ENCODE peak calls at places on chromosomes 5 and 9, in four cellular contexts. Y, V, U and E are unnamed samples.

GRCh38 chr5:139014726-139015125 is 139.6 kb upstream of the LRRTM2 start:
- DNase-seq in Y (peak), V (no peak), U (no peak), E (no peak)

GRCh38 chr5:3595102-3595961 is at the start of gene IRX1:
- DNase-seq in Y (peak), V (no peak), U (peak), E (no peak)

GRCh38 chr5:149195337-149195887 is 54.1 kb downstream of the ABLIM3 start:
- DNase-seq in Y (no peak), V (peak), U (no peak), E (no peak)

GRCh38 chr5:150438873-150439546 is 10.5 kb downstream of the RPS14 start:
- DNase-seq in Y (no peak), V (no peak), U (no peak), E (no peak)

GRCh38 chr9:136835932-136836901 is 6.1 kb upstream of the AJM1 start:
- DNase-seq in Y (no peak), V (no peak), U (peak), E (no peak)

GRCh38 chr9:32331240-32331639 is 53.2 kb upstream of the ACO1 start:
- DNase-seq in Y (no peak), V (no peak), U (no peak), E (no peak)

GRCh38 chr5:160333726-160334125 is 21.4 kb upstream of the CCNJL start:
- DNase-seq in Y (peak), V (no peak), U (no peak), E (no peak)

GRCh38 chr9:135468866-135469521 is 10.6 kb upstream of the PPP1R26 start:
- DNase-seq in Y (peak), V (no peak), U (no peak), E (no peak)

GRCh38 chr9:91502913-91503649 is 79.4 kb upstream of the NFIL3 start:
- DNase-seq in Y (no peak), V (no peak), U (no peak), E (no peak)

GRCh38 chr9:35533398-35533797 is 43.5 kb downstream of the RUSC2 start:
- DNase-seq in Y (peak), V (no peak), U (no peak), E (no peak)

GRCh38 chr9:130501645-130502044 is 56.9 kb downstream of the ASS1 start:
- DNase-seq in Y (no peak), V (no peak), U (no peak), E (no peak)

GRCh38 chr9:70954126-70954525 is 167.3 kb downstream of the TRPM3 start:
- DNase-seq in Y (peak), V (no peak), U (no peak), E (no peak)

GRCh38 chr9:86318187-86318586 is 35.8 kb upstream of the ISCA1 start:
- DNase-seq in Y (no peak), V (no peak), U (no peak), E (no peak)

GRCh38 chr9:120583958-120584369 is 4.0 kb upstream of the CDK5RAP2 start:
- DNase-seq in Y (peak), V (peak), U (no peak), E (peak)

GRCh38 chr5:1268666-1269065 is 26.2 kb downstream of the TERT start:
- DNase-seq in Y (no peak), V (no peak), U (no peak), E (no peak)

GRCh38 chr5:115336201-115336720 is 39.8 kb upstream of the CCDC112 start:
- DNase-seq in Y (no peak), V (no peak), U (no peak), E (no peak)

GRCh38 chr9:101417977-101418376 is 17.6 kb downstream of the ALDOB start:
- DNase-seq in Y (no peak), V (no peak), U (no peak), E (no peak)

GRCh38 chr9:34501889-34502425 is 20.8 kb downstream of the ENHO start:
- DNase-seq in Y (peak), V (peak), U (no peak), E (no peak)

GRCh38 chr5:65100846-65101678 is 332.3 kb downstream of the CWC27 start:
- DNase-seq in Y (peak), V (peak), U (no peak), E (no peak)
- TF ChIP-seq CTCF in Y (peak), V (peak), U (peak), E (peak)

GRCh38 chr5:69048233-69048632 is 45.6 kb upstream of the SLC30A5 start:
- DNase-seq in Y (peak), V (no peak), U (no peak), E (no peak)

GRCh38 chr5:69049151-69049550 is 44.7 kb upstream of the SLC30A5 start:
- DNase-seq in Y (no peak), V (no peak), U (no peak), E (no peak)

GRCh38 chr5:69049796-69050195 is 44.0 kb upstream of the SLC30A5 start:
- DNase-seq in Y (no peak), V (no peak), U (no peak), E (no peak)

GRCh38 chr5:69052181-69052580 is 41.6 kb upstream of the SLC30A5 start:
- DNase-seq in Y (no peak), V (no peak), U (no peak), E (no peak)

GRCh38 chr5:69050214-69050613 is 43.6 kb upstream of the SLC30A5 start:
- DNase-seq in Y (no peak), V (no peak), U (no peak), E (no peak)
- H3K4me3 ChIP-seq in Y (no peak), V (no peak), U (no peak), E (no peak)

DNA sequence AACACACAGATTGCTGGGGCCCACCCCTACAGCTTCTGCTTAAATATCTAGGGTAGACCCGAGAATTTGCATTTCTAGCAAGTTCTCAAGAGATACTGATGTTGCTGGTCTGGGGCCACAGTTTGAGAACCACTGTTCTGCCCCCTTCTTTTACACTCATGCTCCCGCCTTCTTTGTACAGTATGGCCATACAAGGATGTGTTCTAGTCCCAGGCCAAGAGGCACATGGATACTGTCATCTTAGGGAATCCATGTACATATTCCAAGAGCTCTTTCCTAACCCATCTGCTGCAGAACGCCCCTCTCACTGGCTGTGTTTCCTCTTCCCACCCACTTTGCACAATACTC is 44.4 kb downstream of the FGF18 start:
- DNase-seq in Y (no peak), V (no peak), U (no peak), E (no peak)
- TF ChIP-seq CTCF in Y (no peak), V (no peak), U (no peak), E (no peak)

DNA sequence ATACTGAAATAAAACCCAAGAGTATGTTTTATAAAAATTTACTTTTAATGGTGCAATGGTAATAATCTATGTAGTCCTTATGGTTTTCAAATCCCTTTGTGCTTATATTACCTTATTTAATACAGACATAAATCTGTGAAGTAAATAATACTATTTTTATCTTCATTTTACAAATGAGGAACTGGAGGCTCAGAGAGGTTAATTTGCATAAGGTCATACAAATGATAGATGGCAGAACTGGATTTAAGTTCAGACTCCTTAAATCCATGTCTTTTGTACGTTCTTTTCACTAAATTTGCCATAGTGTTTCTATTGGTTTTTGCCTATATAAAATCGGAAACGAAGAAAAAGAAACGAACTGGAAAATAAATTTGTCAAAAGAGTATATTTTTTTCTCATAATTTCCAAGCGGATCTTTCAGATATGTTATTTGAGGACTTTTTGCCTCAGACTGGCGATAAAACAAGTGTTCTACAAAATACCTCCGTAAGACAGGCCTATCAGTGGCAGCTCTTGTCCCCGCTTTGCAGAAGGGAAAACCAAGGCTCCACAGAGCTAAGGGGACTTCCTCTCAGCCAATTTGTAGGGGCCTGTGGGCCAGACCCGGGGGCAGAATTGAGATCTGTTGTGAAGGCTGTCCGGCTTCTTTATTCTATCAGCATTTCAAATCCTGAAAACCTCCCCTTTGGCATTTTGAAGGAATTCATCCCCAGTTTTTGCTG is 1.1 kb upstream of the TNFAIP8 start:
- DNase-seq in Y (no peak), V (no peak), U (no peak), E (no peak)
- H3K4me3 ChIP-seq in Y (no peak), V (peak), U (no peak), E (no peak)

GRCh38 chr5:95822408-95823240 is at the start of gene GLRX:
- DNase-seq in Y (peak), V (peak), U (peak), E (peak)

GRCh38 chr5:95824747-95825146 is 2.2 kb upstream of the GLRX start:
- DNase-seq in Y (no peak), V (no peak), U (no peak), E (no peak)

GRCh38 chr5:95822038-95822407 is 503 bp downstream of the GLRX start:
- DNase-seq in Y (peak), V (peak), U (peak), E (no peak)

GRCh38 chr5:95823738-95824609 is 1.4 kb upstream of the GLRX start:
- DNase-seq in Y (peak), V (peak), U (no peak), E (no peak)

DNA sequence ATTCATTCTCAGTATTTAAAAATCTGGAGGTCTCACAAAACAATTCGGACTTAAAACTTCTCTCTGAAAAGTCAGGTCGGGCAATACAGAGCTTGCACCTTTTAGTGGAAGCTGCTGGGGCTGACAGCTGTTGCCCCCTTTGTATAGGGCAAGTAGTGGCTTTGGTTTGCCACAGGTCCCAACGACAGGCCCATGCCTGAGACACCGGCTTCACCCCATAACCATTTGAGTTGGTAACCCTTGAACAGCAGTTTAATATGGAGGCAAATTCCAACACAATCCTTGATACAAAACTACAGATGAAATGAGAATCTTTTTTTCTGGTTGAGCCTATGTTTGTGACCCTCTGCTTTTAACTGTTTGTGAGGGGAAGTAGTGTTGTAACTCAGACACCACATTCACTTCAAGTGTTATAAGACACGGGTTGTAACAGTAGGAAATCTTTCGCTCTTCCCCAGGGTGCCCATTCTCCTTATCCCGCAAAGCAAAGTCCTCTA is 763 bp upstream of the GLRX start:
- DNase-seq in Y (no peak), V (no peak), U (no peak), E (no peak)
- TF ChIP-seq CTCF in Y (no peak), V (no peak), U (no peak), E (no peak)

GRCh38 chr9:116151966-116152381 is 1.6 kb upstream of the PAPPA start:
- DNase-seq in Y (peak), V (no peak), U (no peak), E (no peak)
- H3K4me3 ChIP-seq in Y (no peak), V (no peak), U (no peak), E (no peak)

GRCh38 chr5:130545291-130545690 is 619.8 kb downstream of the HINT1 start:
- DNase-seq in Y (no peak), V (no peak), U (no peak), E (peak)
- TF ChIP-seq CTCF in Y (no peak), V (no peak), U (no peak), E (peak)